ENCODE peak calls at places on chromosomes 2 and 18, in five cellular contexts. One of them, this sample, is unnamed.

GRCh38 chr18:76386071-76386470 is 109.0 kb downstream of the ZNF516 start:
- ATAC-seq in IMR-90: no peak
- ATAC-seq in Right ventricle myocardium inferior: no peak
- ATAC-seq in lower lobe of right lung: no peak
- ATAC-seq in sciatic nerve: no peak
- ATAC-seq in this sample: no peak

GRCh38 chr2:9767656-9768281 is 75.5 kb upstream of the TAF1B start:
- ATAC-seq in IMR-90: no peak
- ATAC-seq in Right ventricle myocardium inferior: no peak
- ATAC-seq in lower lobe of right lung: no peak
- ATAC-seq in sciatic nerve: no peak
- ATAC-seq in this sample: no peak

GRCh38 chr2:44104855-44105271 is 63.8 kb upstream of the PPM1B start:
- ATAC-seq in IMR-90: no peak
- ATAC-seq in Right ventricle myocardium inferior: no peak
- ATAC-seq in lower lobe of right lung: no peak
- ATAC-seq in sciatic nerve: no peak
- ATAC-seq in this sample: no peak

GRCh38 chr2:215418064-215418963 is 17.6 kb downstream of the FN1 start:
- ATAC-seq in IMR-90: peak; percentile 3
- ATAC-seq in Right ventricle myocardium inferior: no peak
- ATAC-seq in lower lobe of right lung: peak; percentile 88
- ATAC-seq in sciatic nerve: no peak
- ATAC-seq in this sample: no peak

GRCh38 chr2:1642066-1642861 is 102.1 kb downstream of the PXDN start:
- ATAC-seq in IMR-90: peak; percentile 57
- ATAC-seq in Right ventricle myocardium inferior: no peak
- ATAC-seq in lower lobe of right lung: no peak
- ATAC-seq in sciatic nerve: no peak
- ATAC-seq in this sample: no peak

GRCh38 chr2:100630473-100630977 is 67.7 kb downstream of the PDCL3 start:
- ATAC-seq in IMR-90: no peak
- ATAC-seq in Right ventricle myocardium inferior: no peak
- ATAC-seq in lower lobe of right lung: no peak
- ATAC-seq in sciatic nerve: no peak
- ATAC-seq in this sample: no peak

GRCh38 chr2:200765995-200766660 is 45.6 kb upstream of the BZW1 start:
- ATAC-seq in IMR-90: no peak
- ATAC-seq in Right ventricle myocardium inferior: peak; percentile 73
- ATAC-seq in lower lobe of right lung: no peak
- ATAC-seq in sciatic nerve: no peak
- ATAC-seq in this sample: peak; percentile 69

GRCh38 chr2:102486941-102487702 is 14.1 kb downstream of the SLC9A4 start:
- ATAC-seq in IMR-90: no peak
- ATAC-seq in Right ventricle myocardium inferior: no peak
- ATAC-seq in lower lobe of right lung: no peak
- ATAC-seq in sciatic nerve: no peak
- ATAC-seq in this sample: peak; percentile 81

GRCh38 chr2:9149388-9149660 is 57.3 kb upstream of the ASAP2 start:
- ATAC-seq in IMR-90: no peak
- ATAC-seq in Right ventricle myocardium inferior: no peak
- ATAC-seq in lower lobe of right lung: no peak
- ATAC-seq in sciatic nerve: no peak
- ATAC-seq in this sample: no peak

GRCh38 chr2:46471-47345 is at the start of gene FAM110C:
- ATAC-seq in IMR-90: no peak
- ATAC-seq in Right ventricle myocardium inferior: peak; percentile 86
- ATAC-seq in lower lobe of right lung: peak; percentile 91
- ATAC-seq in sciatic nerve: peak; percentile 79
- ATAC-seq in this sample: peak; percentile 90

GRCh38 chr2:236711440-236711839 is 141.8 kb downstream of the ACKR3 start:
- ATAC-seq in IMR-90: no peak
- ATAC-seq in Right ventricle myocardium inferior: peak; percentile 68
- ATAC-seq in lower lobe of right lung: peak; percentile 35
- ATAC-seq in sciatic nerve: peak; percentile 52
- ATAC-seq in this sample: peak; percentile 93

GRCh38 chr2:237524631-237525030 is 37.6 kb downstream of the MLPH start:
- ATAC-seq in IMR-90: no peak
- ATAC-seq in Right ventricle myocardium inferior: no peak
- ATAC-seq in lower lobe of right lung: no peak
- ATAC-seq in sciatic nerve: peak; percentile 15
- ATAC-seq in this sample: peak; percentile 36

GRCh38 chr2:95034221-95034620 is 8.7 kb downstream of the MAL start:
- ATAC-seq in IMR-90: no peak
- ATAC-seq in Right ventricle myocardium inferior: no peak
- ATAC-seq in lower lobe of right lung: no peak
- ATAC-seq in sciatic nerve: no peak
- ATAC-seq in this sample: peak; percentile 75

GRCh38 chr2:238339814-238340213 is 19.5 kb downstream of the TRAF3IP1 start:
- ATAC-seq in IMR-90: no peak
- ATAC-seq in Right ventricle myocardium inferior: no peak
- ATAC-seq in lower lobe of right lung: no peak
- ATAC-seq in sciatic nerve: peak; percentile 52
- ATAC-seq in this sample: peak; percentile 49

GRCh38 chr18:23929362-23929940 is 85.1 kb upstream of the TTC39C start:
- ATAC-seq in IMR-90: peak; percentile 71
- ATAC-seq in Right ventricle myocardium inferior: no peak
- ATAC-seq in lower lobe of right lung: no peak
- ATAC-seq in sciatic nerve: no peak
- ATAC-seq in this sample: no peak

This sample was measured in esophagus mucosa.